ENCODE peak calls at places on chromosomes 4 and X, in four cellular contexts. N is GM12891, I is K562, L is GM12878. U is an unnamed sample.

GRCh38 chr4:85836588-85836987 is 361.6 kb downstream of the ARHGAP24 start:
- DNase-seq in N (no peak), I (no peak), L (no peak), U (no peak)

GRCh38 chr4:5809216-5809776 is 83.6 kb downstream of the CRMP1 start:
- DNase-seq in N (no peak), I (no peak), L (no peak), U (no peak)

GRCh38 chrX:6004529-6004928 is 224.1 kb downstream of the NLGN4X start:
- DNase-seq in N (no peak), I (no peak), L (no peak), U (no peak)

GRCh38 chr4:174365018-174365587 is 81.4 kb downstream of the CEP44 start:
- DNase-seq in N (no peak), I (peak; percentile 68), L (no peak), U (peak; percentile 12)

GRCh38 chr4:56654238-56654632 is 26.9 kb downstream of the HOPX start:
- DNase-seq in N (no peak), I (no peak), L (no peak), U (no peak)

GRCh38 chr4:178316211-178316610 is 874.0 kb upstream of the AGA start:
- DNase-seq in N (no peak), I (no peak), L (no peak), U (no peak)

GRCh38 chr4:55736605-55737183 is 82.9 kb upstream of the EXOC1L start:
- DNase-seq in N (no peak), I (no peak), L (no peak), U (no peak)

GRCh38 chr4:154045086-154045485 is 256.2 kb upstream of the SFRP2 start:
- DNase-seq in N (no peak), I (no peak), L (no peak), U (no peak)

GRCh38 chr4:145511913-145512522 is 30.4 kb downstream of the SMAD1 start:
- DNase-seq in N (no peak), I (peak; percentile 4), L (no peak), U (no peak)

GRCh38 chr4:183550345-183551080 is 45.7 kb downstream of the ING2 start:
- DNase-seq in N (no peak), I (no peak), L (no peak), U (no peak)

GRCh38 chr4:37674446-37674845 is 11.7 kb downstream of the RELL1 start:
- DNase-seq in N (no peak), I (no peak), L (no peak), U (no peak)

GRCh38 chr4:140595065-140595464 is 26.3 kb upstream of the UCP1 start:
- DNase-seq in N (peak; percentile 35), I (peak; percentile 2), L (no peak), U (no peak)

GRCh38 chrX:103941201-103941975 is 21.0 kb upstream of the TMSB15B start:
- DNase-seq in N (no peak), I (peak; percentile 28), L (no peak), U (no peak)

GRCh38 chrX:17511556-17511955 is 136.6 kb downstream of the NHS start:
- DNase-seq in N (no peak), I (no peak), L (no peak), U (no peak)

DNA sequence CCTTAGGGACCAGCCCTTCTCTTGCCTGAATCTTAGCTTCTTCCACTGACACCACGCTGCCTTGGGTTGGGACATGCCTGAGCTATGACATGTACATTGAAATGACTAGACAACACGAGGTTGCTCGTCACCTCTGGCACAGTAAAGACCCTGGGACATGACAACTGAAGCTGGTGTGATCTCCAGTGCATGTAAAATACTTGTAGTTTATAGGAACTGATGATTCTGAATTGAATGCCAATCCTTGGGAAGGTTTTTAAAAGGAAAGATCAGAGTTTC is 100.7 kb upstream of the PGRMC2 start:
- DNase-seq in N (no peak), I (no peak), L (no peak), U (no peak)
- TF ChIP-seq SPI1 in N (no peak), I (no peak), L (no peak), U (no peak)

GRCh38 chrX:30570505-30570904 is 7.1 kb downstream of the TASL start:
- DNase-seq in N (no peak), I (peak; percentile 21), L (no peak), U (no peak)
- TF ChIP-seq SPI1 in N (no peak), I (no peak), L (no peak), U (no peak)

GRCh38 chrX:131704136-131704695 is 160.3 kb downstream of the OR13H1 start:
- DNase-seq in N (no peak), I (peak; percentile 5), L (peak; percentile 87), U (no peak)
- TF ChIP-seq SPI1 in N (no peak), I (no peak), L (peak; percentile 27), U (no peak)

DNA sequence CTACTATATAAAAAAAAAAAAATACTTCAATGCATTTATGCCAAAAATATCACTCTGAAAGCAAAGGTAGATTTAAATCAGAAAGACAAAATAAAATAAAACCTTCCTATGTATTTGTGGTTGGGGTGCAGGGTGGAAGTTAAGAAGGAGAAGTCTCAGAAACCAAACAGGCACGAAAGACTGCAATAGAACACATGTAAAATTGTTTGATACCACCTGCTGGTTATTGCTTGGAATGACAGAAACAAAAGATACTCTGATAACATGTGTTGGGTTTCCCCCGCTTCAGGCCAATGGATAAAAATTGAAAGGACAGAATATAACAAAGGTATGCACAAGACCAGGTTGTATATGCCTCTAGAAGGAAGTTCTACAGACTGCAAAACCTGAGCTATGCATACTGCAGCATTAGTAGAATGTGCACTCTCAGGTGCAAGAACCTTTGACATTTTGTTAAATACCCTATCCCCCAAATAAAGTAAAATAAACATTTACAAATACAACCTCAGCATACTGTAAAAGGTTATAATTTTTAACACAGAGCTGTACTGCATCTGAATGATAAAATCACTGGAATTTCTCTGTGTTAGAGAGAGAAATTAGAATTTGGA is 118.8 kb downstream of the GABRA2 start:
- DNase-seq in N (no peak), I (peak; percentile 12), L (peak; percentile 4), U (peak; percentile 4)
- TF ChIP-seq SPI1 in N (no peak), I (no peak), L (no peak), U (peak; percentile 54)

DNA sequence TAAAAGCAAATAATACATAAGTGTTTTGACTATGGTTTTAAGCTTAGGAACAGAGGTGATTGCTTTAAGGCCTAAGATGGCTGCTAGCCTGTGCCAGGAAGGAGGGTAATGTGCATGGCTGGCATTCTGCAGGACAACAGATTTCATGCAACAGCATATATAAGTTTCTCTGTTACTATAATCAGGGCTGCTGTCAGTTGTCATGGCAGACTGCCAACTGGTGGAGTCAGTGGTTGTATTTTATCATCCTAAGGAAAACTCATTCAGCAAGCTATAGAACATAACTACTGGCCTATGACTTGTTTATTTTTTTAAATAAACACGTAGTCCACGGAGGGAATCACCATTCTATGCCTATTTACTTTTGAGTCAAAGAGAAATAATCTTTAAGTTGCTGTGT is 77.7 kb upstream of the DCAF8L1 start:
- DNase-seq in N (no peak), I (no peak), L (no peak), U (no peak)
- TF ChIP-seq SPI1 in N (no peak), I (no peak), L (no peak), U (no peak)

DNA sequence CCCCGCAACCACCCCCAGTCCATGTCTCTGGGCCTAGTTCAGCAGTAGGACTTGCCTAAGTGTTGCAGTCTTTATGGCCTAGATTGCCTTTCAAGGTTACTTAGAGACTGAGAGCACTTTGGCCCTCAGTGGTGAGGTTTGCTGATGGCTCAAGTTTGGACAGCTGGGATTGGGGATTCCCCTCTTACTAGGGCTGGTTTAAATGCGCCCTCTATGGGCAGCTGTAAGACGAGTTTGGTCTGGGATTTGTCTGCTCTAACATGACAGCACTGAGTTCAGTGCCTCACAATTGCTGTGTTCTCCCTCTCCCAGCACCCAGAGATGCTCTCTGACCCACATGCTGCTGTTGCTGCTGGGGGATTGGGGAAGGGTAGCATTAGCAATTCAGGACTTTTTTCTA is 23.1 kb downstream of the DACH2 start:
- DNase-seq in N (no peak), I (peak; percentile 11), L (no peak), U (peak; percentile 11)
- TF ChIP-seq SPI1 in N (no peak), I (no peak), L (no peak), U (no peak)

U was measured in HL-60.